ENCODE peak calls at places on chromosome 6, in ten cellular contexts. I is lung microvascular endothelial cell, V is ureter, H is AG10803, J is hepatocyte, C is HTR-8/SVneo, Q is body of pancreas, A is DMS79 treated with DMSO at 0.1 percent for 48 hours, T is tibial nerve, G is OCI-M1. K is an unnamed sample.

GRCh38 chr6:37507690-37508421 is 8.2 kb upstream of the CCDC167 start:
- DNase-seq in I (no peak), V (no peak), H (no peak), J (no peak), C (no peak), Q (no peak), A (no peak), T (no peak), G (no peak), K (no peak)

GRCh38 chr6:117729613-117730012 is 54.3 kb downstream of the NUS1 start:
- DNase-seq in I (no peak), V (no peak), H (no peak), J (no peak), C (no peak), Q (no peak), A (no peak), T (no peak), G (peak; percentile 32), K (no peak)

GRCh38 chr6:7669742-7670141 is 56.2 kb upstream of the BMP6 start:
- DNase-seq in I (no peak), V (no peak), H (no peak), J (no peak), C (no peak), Q (no peak), A (no peak), T (no peak), G (peak; percentile 80), K (no peak)

GRCh38 chr6:44010411-44011349 is 116.6 kb downstream of the MRPL14 start:
- DNase-seq in I (peak; percentile 79), V (no peak), H (peak; percentile 98), J (no peak), C (peak; percentile 74), Q (peak; percentile 24), A (peak; percentile 96), T (no peak), G (no peak), K (peak; percentile 74)

GRCh38 chr6:162708971-162709370 is 18.6 kb downstream of the PRKN start:
- DNase-seq in I (no peak), V (no peak), H (no peak), J (peak; percentile 26), C (no peak), Q (no peak), A (no peak), T (no peak), G (no peak), K (no peak)

GRCh38 chr6:5673016-5673415 is 333.7 kb downstream of the NRN1 start:
- DNase-seq in I (no peak), V (no peak), H (no peak), J (no peak), C (no peak), Q (no peak), A (no peak), T (no peak), G (no peak), K (no peak)

GRCh38 chr6:149248688-149249369 is 68.7 kb upstream of the TAB2 start:
- DNase-seq in I (no peak), V (no peak), H (no peak), J (peak; percentile 58), C (no peak), Q (no peak), A (no peak), T (no peak), G (peak; percentile 64), K (peak; percentile 21)

GRCh38 chr6:7219310-7219709 is 93.7 kb downstream of the SSR1 start:
- DNase-seq in I (no peak), V (no peak), H (peak; percentile 19), J (peak; percentile 37), C (peak; percentile 18), Q (peak; percentile 55), A (no peak), T (peak; percentile 33), G (peak; percentile 49), K (no peak)

GRCh38 chr6:163637524-163637923 is 223.0 kb downstream of the QKI start:
- DNase-seq in I (no peak), V (no peak), H (no peak), J (no peak), C (no peak), Q (no peak), A (no peak), T (no peak), G (no peak), K (no peak)

GRCh38 chr6:2448826-2449571 is 203.6 kb upstream of the GMDS start:
- DNase-seq in I (peak; percentile 83), V (peak; percentile 56), H (peak; percentile 84), J (peak; percentile 85), C (peak; percentile 74), Q (peak; percentile 44), A (peak; percentile 64), T (peak; percentile 35), G (peak; percentile 75), K (peak; percentile 59)

GRCh38 chr6:49782293-49783181 is 4.5 kb downstream of the PGK2 start:
- DNase-seq in I (no peak), V (no peak), H (no peak), J (no peak), C (no peak), Q (no peak), A (no peak), T (no peak), G (peak; percentile 88), K (no peak)

GRCh38 chr6:129679758-129680157 is 30.2 kb downstream of the ARHGAP18 start:
- DNase-seq in I (peak; percentile 30), V (no peak), H (peak; percentile 45), J (no peak), C (no peak), Q (no peak), A (no peak), T (no peak), G (peak; percentile 78), K (no peak)

GRCh38 chr6:80174931-80175572 is 68.6 kb downstream of the BCKDHB start:
- DNase-seq in I (peak; percentile 11), V (no peak), H (peak; percentile 96), J (no peak), C (peak; percentile 11), Q (no peak), A (no peak), T (no peak), G (peak; percentile 50), K (no peak)

GRCh38 chr6:123956492-123957139 is 153.0 kb downstream of the NKAIN2 start:
- DNase-seq in I (no peak), V (no peak), H (no peak), J (no peak), C (no peak), Q (no peak), A (no peak), T (no peak), G (no peak), K (no peak)

GRCh38 chr6:42322676-42323075 is 105.0 kb upstream of the MRPS10 start:
- DNase-seq in I (no peak), V (no peak), H (no peak), J (no peak), C (no peak), Q (no peak), A (no peak), T (no peak), G (no peak), K (no peak)

GRCh38 chr6:96394727-96395126 is 126.9 kb upstream of the UFL1 start:
- DNase-seq in I (no peak), V (no peak), H (no peak), J (peak; percentile 19), C (no peak), Q (peak; percentile 4), A (no peak), T (no peak), G (peak; percentile 37), K (peak; percentile 23)

K was measured in HCT116.